ENCODE peak calls at places on chromosome 11, in four cellular contexts. One of them, this sample, is unnamed.
A peak's percentile ranks its signal among the peaks of the same experiment; 100 is the strongest.

GRCh38 chr11:45133871-45134270 is 12.6 kb upstream of the PRDM11 start:
- DNase-seq in naive thymus-derived CD4-positive, alpha-beta T cell: no peak
- DNase-seq in left ventricle myocardium inferior: no peak
- DNase-seq in tibial artery: no peak
- DNase-seq in this sample: no peak

GRCh38 chr11:115408036-115408911 is 95.9 kb downstream of the CADM1 start:
- DNase-seq in naive thymus-derived CD4-positive, alpha-beta T cell: no peak
- DNase-seq in left ventricle myocardium inferior: no peak
- DNase-seq in tibial artery: no peak
- DNase-seq in this sample: no peak

GRCh38 chr11:105189586-105189985 is 50.0 kb upstream of the CARD18 start:
- DNase-seq in naive thymus-derived CD4-positive, alpha-beta T cell: no peak
- DNase-seq in left ventricle myocardium inferior: no peak
- DNase-seq in tibial artery: no peak
- DNase-seq in this sample: no peak

GRCh38 chr11:120431633-120432032 is 79.9 kb upstream of the GRIK4 start:
- DNase-seq in naive thymus-derived CD4-positive, alpha-beta T cell: no peak
- DNase-seq in left ventricle myocardium inferior: no peak
- DNase-seq in tibial artery: no peak
- DNase-seq in this sample: no peak

GRCh38 chr11:61338783-61339489 is 5.9 kb downstream of the TKFC start:
- DNase-seq in tibial artery: no peak
- DNase-seq in naive thymus-derived CD4-positive, alpha-beta T cell: no peak
- DNase-seq in left ventricle myocardium inferior: no peak
- DNase-seq in this sample: no peak

GRCh38 chr11:120180571-120181445 is 30.0 kb upstream of the OAF start:
- DNase-seq in naive thymus-derived CD4-positive, alpha-beta T cell: no peak
- DNase-seq in tibial artery: peak; percentile 48
- DNase-seq in left ventricle myocardium inferior: no peak
- DNase-seq in this sample: no peak

GRCh38 chr11:62716816-62717215 is 9.3 kb downstream of the GNG3 start:
- DNase-seq in naive thymus-derived CD4-positive, alpha-beta T cell: no peak
- DNase-seq in left ventricle myocardium inferior: no peak
- DNase-seq in tibial artery: no peak
- DNase-seq in this sample: no peak

GRCh38 chr11:14414470-14415461 is 55.8 kb upstream of the RRAS2 start:
- DNase-seq in tibial artery: no peak
- DNase-seq in naive thymus-derived CD4-positive, alpha-beta T cell: peak; percentile 1
- DNase-seq in left ventricle myocardium inferior: no peak
- DNase-seq in this sample: peak; percentile 57

GRCh38 chr11:122089111-122089510 is 26.9 kb downstream of the BLID start:
- DNase-seq in left ventricle myocardium inferior: no peak
- DNase-seq in tibial artery: no peak
- DNase-seq in naive thymus-derived CD4-positive, alpha-beta T cell: no peak
- DNase-seq in this sample: no peak

GRCh38 chr11:67504023-67504949 is 877 bp downstream of the PITPNM1 start:
- DNase-seq in tibial artery: peak; percentile 70
- DNase-seq in left ventricle myocardium inferior: no peak
- DNase-seq in naive thymus-derived CD4-positive, alpha-beta T cell: no peak
- DNase-seq in this sample: peak; percentile 45

GRCh38 chr11:125429174-125429707 is 66.8 kb downstream of the FEZ1 start:
- DNase-seq in naive thymus-derived CD4-positive, alpha-beta T cell: no peak
- DNase-seq in left ventricle myocardium inferior: peak; percentile 58
- DNase-seq in tibial artery: no peak
- DNase-seq in this sample: no peak

GRCh38 chr11:116580828-116581227 is 192.0 kb downstream of the BUD13 start:
- DNase-seq in tibial artery: no peak
- DNase-seq in naive thymus-derived CD4-positive, alpha-beta T cell: no peak
- DNase-seq in left ventricle myocardium inferior: no peak
- DNase-seq in this sample: no peak

GRCh38 chr11:32779131-32779530 is 15.3 kb downstream of the CCDC73 start:
- DNase-seq in naive thymus-derived CD4-positive, alpha-beta T cell: no peak
- DNase-seq in left ventricle myocardium inferior: no peak
- DNase-seq in tibial artery: no peak
- DNase-seq in this sample: no peak

GRCh38 chr11:130897262-130898182 is 18.8 kb downstream of the SNX19 start:
- DNase-seq in naive thymus-derived CD4-positive, alpha-beta T cell: no peak
- DNase-seq in left ventricle myocardium inferior: peak; percentile 69
- DNase-seq in tibial artery: peak; percentile 96
- DNase-seq in this sample: no peak

GRCh38 chr11:7430496-7430895 is 54.8 kb upstream of the OLFML1 start:
- DNase-seq in tibial artery: no peak
- DNase-seq in naive thymus-derived CD4-positive, alpha-beta T cell: no peak
- DNase-seq in left ventricle myocardium inferior: no peak
- DNase-seq in this sample: no peak

GRCh38 chr11:9574806-9575530 is 1.5 kb downstream of the WEE1 start:
- DNase-seq in left ventricle myocardium inferior: peak; percentile 30
- DNase-seq in naive thymus-derived CD4-positive, alpha-beta T cell: no peak
- DNase-seq in tibial artery: peak; percentile 85
- DNase-seq in this sample: no peak

GRCh38 chr11:94068764-94069163 is 47.6 kb downstream of the HEPHL1 start:
- DNase-seq in tibial artery: no peak
- DNase-seq in left ventricle myocardium inferior: no peak
- DNase-seq in naive thymus-derived CD4-positive, alpha-beta T cell: no peak
- DNase-seq in this sample: no peak

GRCh38 chr11:76891793-76892192 is 31.1 kb downstream of the ACER3 start:
- DNase-seq in left ventricle myocardium inferior: no peak
- DNase-seq in tibial artery: no peak
- DNase-seq in naive thymus-derived CD4-positive, alpha-beta T cell: no peak
- DNase-seq in this sample: no peak

GRCh38 chr11:47689480-47689879 is 25.7 kb downstream of the AGBL2 start:
- DNase-seq in naive thymus-derived CD4-positive, alpha-beta T cell: no peak
- DNase-seq in tibial artery: no peak
- DNase-seq in left ventricle myocardium inferior: no peak
- DNase-seq in this sample: no peak

GRCh38 chr11:2363816-2364370 is 13.2 kb upstream of the CD81 start:
- DNase-seq in naive thymus-derived CD4-positive, alpha-beta T cell: no peak
- DNase-seq in left ventricle myocardium inferior: no peak
- DNase-seq in tibial artery: no peak
- DNase-seq in this sample: no peak

GRCh38 chr11:12258451-12258850 is 118.9 kb upstream of the PARVA start:
- DNase-seq in left ventricle myocardium inferior: no peak
- DNase-seq in naive thymus-derived CD4-positive, alpha-beta T cell: no peak
- DNase-seq in tibial artery: no peak
- DNase-seq in this sample: no peak

GRCh38 chr11:121137005-121137404 is 36.0 kb downstream of the TECTA start:
- DNase-seq in left ventricle myocardium inferior: no peak
- DNase-seq in tibial artery: no peak
- DNase-seq in naive thymus-derived CD4-positive, alpha-beta T cell: no peak
- DNase-seq in this sample: no peak

GRCh38 chr11:67648140-67648795 is 2.3 kb downstream of the ACY3 start:
- DNase-seq in left ventricle myocardium inferior: no peak
- DNase-seq in tibial artery: no peak
- DNase-seq in naive thymus-derived CD4-positive, alpha-beta T cell: peak; percentile 48
- DNase-seq in this sample: no peak

GRCh38 chr11:96905084-96905641 is 515.4 kb downstream of the JRKL start:
- DNase-seq in tibial artery: no peak
- DNase-seq in naive thymus-derived CD4-positive, alpha-beta T cell: no peak
- DNase-seq in left ventricle myocardium inferior: no peak
- DNase-seq in this sample: no peak

GRCh38 chr11:25758145-25758661 is 573.7 kb upstream of the ANO3 start:
- DNase-seq in left ventricle myocardium inferior: no peak
- DNase-seq in naive thymus-derived CD4-positive, alpha-beta T cell: no peak
- DNase-seq in tibial artery: no peak
- DNase-seq in this sample: no peak

GRCh38 chr11:61805146-61805545 is 11.7 kb downstream of the FADS1 start:
- DNase-seq in tibial artery: no peak
- DNase-seq in left ventricle myocardium inferior: no peak
- DNase-seq in naive thymus-derived CD4-positive, alpha-beta T cell: no peak
- DNase-seq in this sample: no peak

GRCh38 chr11:103927535-103927934 is 108.9 kb upstream of the DDI1 start:
- DNase-seq in naive thymus-derived CD4-positive, alpha-beta T cell: no peak
- DNase-seq in tibial artery: no peak
- DNase-seq in left ventricle myocardium inferior: no peak
- DNase-seq in this sample: no peak

GRCh38 chr11:117023178-117023577 is 75.0 kb downstream of the SIK3 start:
- DNase-seq in left ventricle myocardium inferior: no peak
- DNase-seq in naive thymus-derived CD4-positive, alpha-beta T cell: no peak
- DNase-seq in tibial artery: no peak
- DNase-seq in this sample: no peak

GRCh38 chr11:118918128-118918685 is 7.5 kb downstream of the BCL9L start:
- DNase-seq in left ventricle myocardium inferior: peak; percentile 72
- DNase-seq in naive thymus-derived CD4-positive, alpha-beta T cell: peak; percentile 56
- DNase-seq in tibial artery: peak; percentile 92
- DNase-seq in this sample: no peak

GRCh38 chr11:128936546-128937275 is 6.0 kb downstream of the TP53AIP1 start:
- DNase-seq in naive thymus-derived CD4-positive, alpha-beta T cell: no peak
- DNase-seq in tibial artery: no peak
- DNase-seq in left ventricle myocardium inferior: no peak
- DNase-seq in this sample: no peak

GRCh38 chr11:96061730-96062524 is 138.0 kb upstream of the MTMR2 start:
- DNase-seq in tibial artery: no peak
- DNase-seq in left ventricle myocardium inferior: no peak
- DNase-seq in naive thymus-derived CD4-positive, alpha-beta T cell: peak; percentile 18
- DNase-seq in this sample: no peak

GRCh38 chr11:128210148-128210940 is 377.0 kb downstream of the ETS1 start:
- DNase-seq in naive thymus-derived CD4-positive, alpha-beta T cell: no peak
- DNase-seq in left ventricle myocardium inferior: no peak
- DNase-seq in tibial artery: no peak
- DNase-seq in this sample: no peak

GRCh38 chr11:117618956-117619355 is 178.1 kb downstream of the DSCAML1 start:
- DNase-seq in naive thymus-derived CD4-positive, alpha-beta T cell: no peak
- DNase-seq in left ventricle myocardium inferior: no peak
- DNase-seq in tibial artery: peak; percentile 28
- DNase-seq in this sample: no peak

GRCh38 chr11:85961930-85962363 is 106.8 kb downstream of the CCDC83 start:
- DNase-seq in left ventricle myocardium inferior: no peak
- DNase-seq in naive thymus-derived CD4-positive, alpha-beta T cell: no peak
- DNase-seq in tibial artery: no peak
- DNase-seq in this sample: no peak

GRCh38 chr11:35911013-35911412 is 32.8 kb upstream of the LDLRAD3 start:
- DNase-seq in tibial artery: no peak
- DNase-seq in left ventricle myocardium inferior: no peak
- DNase-seq in naive thymus-derived CD4-positive, alpha-beta T cell: no peak
- DNase-seq in this sample: no peak

GRCh38 chr11:69479591-69480271 is 1.7 kb upstream of the LINC01488 start:
- DNase-seq in left ventricle myocardium inferior: peak; percentile 50
- DNase-seq in naive thymus-derived CD4-positive, alpha-beta T cell: no peak
- DNase-seq in tibial artery: peak; percentile 86
- DNase-seq in this sample: no peak

GRCh38 chr11:28169816-28170215 is 61.6 kb downstream of the METTL15 start:
- DNase-seq in left ventricle myocardium inferior: no peak
- DNase-seq in tibial artery: no peak
- DNase-seq in naive thymus-derived CD4-positive, alpha-beta T cell: no peak
- DNase-seq in this sample: no peak

GRCh38 chr11:47992959-47993820 is 12.8 kb downstream of the PTPRJ start:
- DNase-seq in naive thymus-derived CD4-positive, alpha-beta T cell: no peak
- DNase-seq in left ventricle myocardium inferior: no peak
- DNase-seq in tibial artery: no peak
- DNase-seq in this sample: no peak

GRCh38 chr11:78796956-78797355 is 222.3 kb upstream of the NARS2 start:
- DNase-seq in left ventricle myocardium inferior: no peak
- DNase-seq in naive thymus-derived CD4-positive, alpha-beta T cell: no peak
- DNase-seq in tibial artery: no peak
- DNase-seq in this sample: no peak
- H3K27me3 ChIP-seq in left ventricle myocardium inferior: no peaks in the 10 kb centered on the region
- H3K27me3 ChIP-seq in naive thymus-derived CD4-positive, alpha-beta T cell: peaks cover 2% of the 10 kb centered on the region
- H3K27me3 ChIP-seq in tibial artery: no peaks in the 10 kb centered on the region
- H3K27me3 ChIP-seq in this sample: no peaks in the 10 kb centered on the region

DNA sequence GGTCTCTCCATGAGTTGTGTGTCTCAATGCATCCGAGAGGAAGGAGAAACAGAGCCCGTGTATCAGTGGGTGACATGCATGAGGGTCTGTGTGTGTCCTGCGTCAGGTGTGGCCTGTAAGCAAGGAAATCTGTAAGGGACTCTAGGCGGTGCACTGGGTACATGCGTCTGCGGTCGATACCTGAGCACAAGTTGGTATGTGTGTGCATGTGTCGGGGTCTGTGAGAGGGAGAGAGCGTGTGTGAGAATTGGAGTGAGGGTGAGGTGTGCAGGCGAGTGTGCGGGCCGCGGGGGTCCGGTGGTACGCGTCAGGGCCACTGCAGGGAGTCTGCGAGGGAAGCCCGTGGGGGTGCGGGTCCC is 503 bp downstream of the CDC42BPG start:
- DNase-seq in naive thymus-derived CD4-positive, alpha-beta T cell: no peak
- DNase-seq in left ventricle myocardium inferior: no peak
- DNase-seq in tibial artery: no peak
- DNase-seq in this sample: no peak
- H3K27ac ChIP-seq in naive thymus-derived CD4-positive, alpha-beta T cell: peak overlapping the region; percentile 70
- H3K27ac ChIP-seq in left ventricle myocardium inferior: no peak overlapping the region
- H3K27ac ChIP-seq in tibial artery: no peak overlapping the region
- H3K27ac ChIP-seq in this sample: no peak overlapping the region

DNA sequence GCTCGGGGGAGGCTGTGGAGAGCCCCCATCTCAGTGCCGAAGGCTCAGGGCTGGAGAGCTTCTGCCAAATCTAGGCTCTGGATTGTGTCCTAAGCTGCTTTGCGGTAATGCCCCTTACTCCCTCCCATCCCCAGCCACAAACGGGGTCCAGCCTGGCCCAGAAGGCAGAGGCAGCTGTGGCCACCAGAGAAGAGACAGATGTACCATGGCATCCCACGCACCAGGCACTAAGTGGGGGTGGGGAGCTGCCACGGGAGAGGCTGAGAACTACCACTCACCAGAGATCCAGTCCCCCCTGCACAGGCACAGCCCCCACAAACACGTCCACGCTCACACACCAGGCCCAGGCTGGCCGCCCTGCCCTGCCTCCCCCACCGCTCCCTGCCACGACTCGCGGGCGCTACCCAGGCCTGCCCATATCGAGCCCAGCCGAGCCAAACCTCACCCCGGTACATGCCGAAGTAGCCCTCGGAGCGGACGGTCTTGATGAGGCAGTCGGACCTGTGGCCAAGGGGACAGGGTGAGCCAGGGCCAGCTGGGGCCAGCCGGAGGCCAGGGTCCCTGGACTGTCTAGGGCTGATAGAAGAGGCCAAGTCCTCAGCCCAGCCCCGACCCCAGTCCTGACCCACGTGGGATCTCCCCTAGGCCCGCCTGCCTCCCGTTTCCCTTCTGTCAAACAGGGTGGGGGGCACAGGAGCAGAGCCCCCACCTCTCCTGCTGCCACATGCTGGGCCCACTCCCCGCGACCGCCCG is 3.9 kb downstream of the SLC25A22 start:
- DNase-seq in tibial artery: no peak
- DNase-seq in naive thymus-derived CD4-positive, alpha-beta T cell: no peak
- DNase-seq in left ventricle myocardium inferior: no peak
- DNase-seq in this sample: no peak
- H3K4me3 ChIP-seq in tibial artery: no peak overlapping the region
- H3K4me3 ChIP-seq in naive thymus-derived CD4-positive, alpha-beta T cell: no peak overlapping the region
- H3K4me3 ChIP-seq in left ventricle myocardium inferior: no peak overlapping the region
- H3K4me3 ChIP-seq in this sample: no peak overlapping the region

GRCh38 chr11:64526795-64527194 is 64.2 kb upstream of the SLC22A12 start:
- DNase-seq in tibial artery: no peak
- DNase-seq in naive thymus-derived CD4-positive, alpha-beta T cell: no peak
- DNase-seq in left ventricle myocardium inferior: no peak
- DNase-seq in this sample: no peak
- H3K27me3 ChIP-seq in tibial artery: peaks cover 76% of the 10 kb centered on the region
- H3K27me3 ChIP-seq in naive thymus-derived CD4-positive, alpha-beta T cell: no peaks in the 10 kb centered on the region
- H3K27me3 ChIP-seq in left ventricle myocardium inferior: peaks cover 100% of the 10 kb centered on the region
- H3K27me3 ChIP-seq in this sample: peaks cover 7% of the 10 kb centered on the region

GRCh38 chr11:57772562-57772961 is 11.0 kb downstream of the CTNND1 start:
- DNase-seq in tibial artery: no peak
- DNase-seq in naive thymus-derived CD4-positive, alpha-beta T cell: no peak
- DNase-seq in left ventricle myocardium inferior: no peak
- DNase-seq in this sample: no peak
- H3K27ac ChIP-seq in tibial artery: no peak overlapping the region
- H3K27ac ChIP-seq in naive thymus-derived CD4-positive, alpha-beta T cell: no peak overlapping the region
- H3K27ac ChIP-seq in left ventricle myocardium inferior: peak overlapping the region; percentile 97
- H3K27ac ChIP-seq in this sample: no peak overlapping the region

GRCh38 chr11:123775274-123775673 is 21.0 kb upstream of the OR6X1 start:
- DNase-seq in left ventricle myocardium inferior: no peak
- DNase-seq in naive thymus-derived CD4-positive, alpha-beta T cell: no peak
- DNase-seq in tibial artery: no peak
- DNase-seq in this sample: no peak
- H3K4me3 ChIP-seq in left ventricle myocardium inferior: no peak overlapping the region
- H3K4me3 ChIP-seq in naive thymus-derived CD4-positive, alpha-beta T cell: no peak overlapping the region
- H3K4me3 ChIP-seq in tibial artery: no peak overlapping the region
- H3K4me3 ChIP-seq in this sample: no peak overlapping the region